ENCODE peak calls at places on chromosomes 4 and X, in four cellular contexts. F, K, W and H are unnamed samples.
A peak's percentile ranks its signal among the peaks of the same experiment; 100 is the strongest.

GRCh38 chr4:16206301-16206700 is 20.0 kb downstream of the TAPT1 start:
- DNase-seq in W (no peak), F (no peak), K (no peak), H (no peak)

GRCh38 chr4:20305976-20306375 is 54.3 kb downstream of the SLIT2 start:
- DNase-seq in K (no peak), F (peak; percentile 15), W (no peak), H (no peak)

GRCh38 chrX:49695276-49696180 is at the start of gene PAGE1:
- DNase-seq in W (no peak), F (no peak), K (no peak), H (no peak)

GRCh38 chr4:111633663-111634266 is 511.5 kb upstream of the FAM241A start:
- DNase-seq in W (no peak), K (no peak), F (no peak), H (no peak)

GRCh38 chrX:87736576-87736975 is 219.0 kb downstream of the KLHL4 start:
- DNase-seq in W (no peak), F (no peak), K (no peak), H (no peak)

GRCh38 chr4:41213563-41214157 is 682 bp downstream of the APBB2 start:
- DNase-seq in W (no peak), F (peak; percentile 10), K (peak; percentile 21), H (no peak)

GRCh38 chr4:898123-898522 is 34.0 kb downstream of the GAK start:
- DNase-seq in W (no peak), F (no peak), K (no peak), H (no peak)

GRCh38 chr4:10587697-10588096 is 96.9 kb downstream of the CLNK start:
- DNase-seq in W (peak; percentile 8), K (no peak), F (no peak), H (no peak)

GRCh38 chrX:120036704-120037103 is 40.8 kb downstream of the RHOXF2B start:
- DNase-seq in K (no peak), F (no peak), W (no peak), H (no peak)

GRCh38 chr4:123974419-123975105 is 578.0 kb downstream of the SPRY1 start:
- DNase-seq in F (no peak), K (no peak), W (no peak), H (no peak)

GRCh38 chr4:140269369-140269768 is 104.1 kb upstream of the SCOC start:
- DNase-seq in F (no peak), K (no peak), W (no peak), H (no peak)

GRCh38 chr4:10296730-10297129 is 160.5 kb downstream of the ZNF518B start:
- DNase-seq in K (no peak), W (no peak), F (no peak), H (no peak)

GRCh38 chrX:25014366-25014838 is 1.4 kb downstream of the ARX start:
- DNase-seq in F (no peak), K (no peak), W (no peak), H (no peak)

GRCh38 chr4:18322111-18322510 is 300.6 kb upstream of the LCORL start:
- DNase-seq in K (no peak), F (no peak), W (no peak), H (no peak)

GRCh38 chr4:41158274-41158673 is 56.1 kb downstream of the APBB2 start:
- DNase-seq in W (no peak), F (no peak), K (no peak), H (no peak)